ENCODE peak calls at places on chromosomes 6 and 20, in six cellular contexts. Q, C, E, J, F and R are unnamed samples.

GRCh38 chr6:136961848-136962247 is 39.7 kb downstream of the SLC35D3 start:
- DNase-seq in E (no peak), F (no peak), Q (no peak), C (no peak), J (no peak), R (no peak)

GRCh38 chr6:118968416-118968815 is 33.5 kb upstream of the MCM9 start:
- DNase-seq in E (no peak), J (no peak), F (no peak), Q (no peak), C (no peak), R (no peak)

GRCh38 chr6:2127484-2127911 is 117.9 kb downstream of the GMDS start:
- DNase-seq in Q (no peak), J (no peak), E (no peak), F (peak; percentile 54), C (peak; percentile 74), R (no peak)

GRCh38 chr6:83868639-83869038 is 9.2 kb downstream of the CYB5R4 start:
- DNase-seq in J (no peak), F (no peak), E (no peak), Q (no peak), C (no peak), R (no peak)

GRCh38 chr6:17225767-17226166 is 55.4 kb upstream of the RBM24 start:
- DNase-seq in E (no peak), C (no peak), F (no peak), Q (no peak), J (no peak), R (no peak)

GRCh38 chr20:58743076-58743566 is 50.5 kb downstream of the NPEPL1 start:
- DNase-seq in C (no peak), F (no peak), Q (no peak), E (no peak), J (no peak), R (peak; percentile 26)

GRCh38 chr20:44959082-44959895 is 908 bp downstream of the TOMM34 start:
- DNase-seq in Q (peak; percentile 46), J (peak; percentile 58), C (no peak), E (no peak), F (no peak), R (peak; percentile 67)

GRCh38 chr20:7155282-7155681 is 387.8 kb downstream of the BMP2 start:
- DNase-seq in C (no peak), J (no peak), E (no peak), Q (no peak), F (no peak), R (no peak)

GRCh38 chr20:36153754-36154695 is 515 bp upstream of the EPB41L1 start:
- DNase-seq in J (no peak), E (no peak), Q (no peak), F (peak; percentile 91), C (peak; percentile 92), R (peak; percentile 94)

GRCh38 chr6:84816196-84816745 is 51.9 kb upstream of the TBX18 start:
- DNase-seq in F (no peak), J (no peak), C (no peak), Q (no peak), E (no peak), R (no peak)

GRCh38 chr6:71072508-71072907 is 115.6 kb upstream of the B3GAT2 start:
- DNase-seq in J (no peak), C (no peak), E (no peak), F (no peak), Q (no peak), R (no peak)

GRCh38 chr6:72969666-72970065 is 255.6 kb downstream of the KHDC1L start:
- DNase-seq in Q (no peak), J (no peak), C (no peak), E (no peak), F (no peak), R (no peak)

GRCh38 chr20:19572031-19572430 is 186.0 kb upstream of the RIN2 start:
- DNase-seq in F (no peak), E (no peak), Q (no peak), C (no peak), J (no peak), R (no peak)
- H3K27me3 ChIP-seq in F (no peaks in the 10 kb centered on the region), E (no peaks in the 10 kb centered on the region), Q (no peaks in the 10 kb centered on the region), C (no peaks in the 10 kb centered on the region), J (no peaks in the 10 kb centered on the region), R (no peaks in the 10 kb centered on the region)

DNA sequence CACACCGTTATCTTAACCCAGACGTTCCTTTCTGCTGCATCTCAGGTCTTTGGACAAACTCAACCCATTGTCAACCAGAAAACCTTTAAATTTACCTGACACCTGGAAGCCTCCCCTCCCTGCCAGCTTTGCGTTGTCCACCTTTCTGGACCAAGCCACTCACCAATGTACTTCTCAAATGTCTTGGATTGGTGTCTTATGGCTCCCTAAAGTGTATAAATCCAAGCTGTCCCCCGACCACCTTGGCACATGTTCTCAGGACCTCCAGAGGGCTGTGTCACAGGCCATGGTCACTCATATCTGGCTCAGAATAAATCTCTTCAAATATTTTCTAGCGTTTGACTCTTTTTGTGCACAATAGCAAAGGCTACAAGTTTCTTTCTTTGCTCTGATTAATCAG is 250.0 kb downstream of the DLL1 start:
- DNase-seq in C (no peak), F (no peak), E (no peak), Q (no peak), J (no peak), R (no peak)
- H3K27me3 ChIP-seq in C (no peaks in the 10 kb centered on the region), F (no peaks in the 10 kb centered on the region), E (no peaks in the 10 kb centered on the region), Q (no peaks in the 10 kb centered on the region), J (no peaks in the 10 kb centered on the region), R (no peaks in the 10 kb centered on the region)

GRCh38 chr20:46195264-46196038 is 77.3 kb downstream of the CD40 start:
- DNase-seq in F (no peak), E (no peak), Q (no peak), J (no peak), C (no peak), R (no peak)
- H3K27me3 ChIP-seq in F (peaks cover 56% of the 10 kb centered on the region), E (no peaks in the 10 kb centered on the region), Q (peaks cover 2% of the 10 kb centered on the region), J (no peaks in the 10 kb centered on the region), C (no peaks in the 10 kb centered on the region), R (no peaks in the 10 kb centered on the region)

GRCh38 chr6:3719462-3720308 is 31.8 kb downstream of the PXDC1 start:
- DNase-seq in Q (no peak), E (no peak), C (no peak), J (no peak), F (no peak), R (peak; percentile 62)
- H3K27me3 ChIP-seq in Q (no peaks in the 10 kb centered on the region), E (no peaks in the 10 kb centered on the region), C (no peaks in the 10 kb centered on the region), J (no peaks in the 10 kb centered on the region), F (no peaks in the 10 kb centered on the region), R (no peaks in the 10 kb centered on the region)

GRCh38 chr6:28633445-28634215 is 107.9 kb downstream of the GPX5 start:
- DNase-seq in Q (no peak), C (no peak), E (no peak), J (no peak), F (no peak), R (peak; percentile 61)

GRCh38 chr6:28634406-28634757 is 108.7 kb downstream of the GPX5 start:
- DNase-seq in J (no peak), E (no peak), F (no peak), Q (no peak), C (no peak), R (no peak)

GRCh38 chr6:28632326-28632851 is 106.7 kb downstream of the GPX5 start:
- DNase-seq in J (no peak), F (no peak), C (no peak), E (no peak), Q (no peak), R (no peak)

GRCh38 chr6:28635547-28636158 is 110.0 kb downstream of the GPX5 start:
- DNase-seq in F (no peak), J (no peak), Q (no peak), C (no peak), E (no peak), R (peak; percentile 66)

GRCh38 chr6:28634758-28635546 is 109.3 kb downstream of the GPX5 start:
- DNase-seq in E (no peak), F (no peak), J (no peak), Q (no peak), C (no peak), R (peak; percentile 91)
- H3K27me3 ChIP-seq in E (peaks cover 47% of the 10 kb centered on the region), F (peaks cover 58% of the 10 kb centered on the region), J (peaks cover 14% of the 10 kb centered on the region), Q (peaks cover 19% of the 10 kb centered on the region), C (no peaks in the 10 kb centered on the region), R (peaks cover 21% of the 10 kb centered on the region)